ENCODE peak calls at places on chromosome 19, in nine cellular contexts. W is cardiac muscle cell; C is astrocyte of the hippocampus; X is IMR-90; O is NCI-H1436; V is naive thymus-derived CD8-positive, alpha-beta T cell; M is CD8-positive, alpha-beta T cell; E is immature natural killer cell; N is SW480. A is an unnamed sample.

GRCh38 chr19:55132453-55133129 is 15.2 kb upstream of the PPP1R12C start:
- DNase-seq in W (no peak), C (no peak), X (no peak), O (no peak), V (no peak), M (no peak), E (no peak), N (no peak), A (no peak)

GRCh38 chr19:43425567-43426392 is 11.1 kb downstream of the TEX101 start:
- DNase-seq in W (peak), C (peak), X (peak), O (no peak), V (no peak), M (no peak), E (no peak), N (peak), A (peak)

GRCh38 chr19:16285769-16286564 is 38.7 kb upstream of the KLF2 start:
- DNase-seq in W (peak), C (peak), X (no peak), O (peak), V (no peak), M (no peak), E (no peak), N (no peak), A (no peak)

GRCh38 chr19:31145909-31146453 is 203.3 kb downstream of the TSHZ3 start:
- DNase-seq in W (no peak), C (no peak), X (no peak), O (no peak), V (no peak), M (no peak), E (no peak), N (no peak), A (no peak)

GRCh38 chr19:49151339-49152217 is 3.6 kb downstream of the HRC start:
- DNase-seq in W (peak), C (peak), X (peak), O (peak), V (no peak), M (no peak), E (peak), N (peak), A (peak)

GRCh38 chr19:42295831-42296525 is 6.0 kb upstream of the PRR19 start:
- DNase-seq in W (peak), C (peak), X (peak), O (peak), V (peak), M (peak), E (peak), N (peak), A (peak)

GRCh38 chr19:54178581-54179261 is 5.8 kb upstream of the TMC4 start:
- DNase-seq in W (no peak), C (no peak), X (no peak), O (peak), V (no peak), M (no peak), E (peak), N (no peak), A (no peak)

GRCh38 chr19:13976446-13976845 is 24.1 kb downstream of the DCAF15 start:
- DNase-seq in W (no peak), C (no peak), X (no peak), O (no peak), V (no peak), M (no peak), E (no peak), N (no peak), A (no peak)

GRCh38 chr19:6822311-6822670 is 49.8 kb downstream of the VAV1 start:
- DNase-seq in W (no peak), C (no peak), X (no peak), O (no peak), V (no peak), M (no peak), E (no peak), N (no peak), A (no peak)